ENCODE peak calls at places on chromosomes 3 and 15, in nine cellular contexts. Q is IMR-90, D is GM12878, N is left ventricle myocardium inferior, J is psoas muscle, Z is BE2C, O is colonic mucosa, B is fibroblast of lung, G is aorta. W is an unnamed sample.

GRCh38 chr3:152635354-152635753 is 199.6 kb upstream of the P2RY1 start:
- DNase-seq in Q (no peak), D (no peak), N (no peak), J (no peak), Z (no peak), O (no peak), B (no peak), G (no peak), W (no peak)

GRCh38 chr3:126752303-126753190 is 48.5 kb downstream of the CHCHD6 start:
- DNase-seq in Q (peak; percentile 78), D (peak; percentile 30), N (peak; percentile 76), J (peak; percentile 80), Z (peak; percentile 90), O (peak; percentile 69), B (peak; percentile 78), G (peak; percentile 85), W (peak; percentile 83)

GRCh38 chr15:68232937-68233336 is 3.4 kb upstream of the CLN6 start:
- DNase-seq in Q (no peak), D (no peak), N (no peak), J (no peak), Z (no peak), O (no peak), B (no peak), G (peak; percentile 80), W (no peak)

GRCh38 chr15:57382969-57383368 is 6.7 kb downstream of the CGNL1 start:
- DNase-seq in Q (no peak), D (no peak), N (no peak), J (no peak), Z (no peak), O (no peak), B (no peak), G (no peak), W (no peak)

GRCh38 chr3:79598594-79598993 is 169.2 kb downstream of the ROBO1 start:
- DNase-seq in Q (no peak), D (no peak), N (no peak), J (no peak), Z (peak; percentile 75), O (no peak), B (peak; percentile 20), G (no peak), W (no peak)

GRCh38 chr3:31704651-31705179 is 172.0 kb downstream of the STT3B start:
- DNase-seq in Q (peak; percentile 92), D (no peak), N (no peak), J (peak; percentile 50), Z (peak; percentile 21), O (peak; percentile 73), B (peak; percentile 77), G (peak; percentile 68), W (no peak)

GRCh38 chr15:35306361-35306981 is 221.4 kb upstream of the NANOGP8 start:
- DNase-seq in Q (peak; percentile 76), D (no peak), N (no peak), J (no peak), Z (peak; percentile 62), O (peak; percentile 73), B (peak; percentile 79), G (no peak), W (no peak)

GRCh38 chr15:65331811-65332210 is 27.3 kb downstream of the RNU5B-1 start:
- DNase-seq in Q (no peak), D (no peak), N (no peak), J (no peak), Z (no peak), O (no peak), B (no peak), G (no peak), W (no peak)

GRCh38 chr3:101829066-101829830 is 20.1 kb upstream of the NFKBIZ start:
- DNase-seq in Q (peak; percentile 85), D (no peak), N (peak; percentile 67), J (peak; percentile 46), Z (no peak), O (peak; percentile 73), B (peak; percentile 79), G (peak; percentile 73), W (no peak)

GRCh38 chr3:133506215-133506901 is 67.1 kb upstream of the CDV3 start:
- DNase-seq in Q (no peak), D (peak; percentile 93), N (no peak), J (no peak), Z (no peak), O (no peak), B (no peak), G (no peak), W (no peak)

GRCh38 chr15:82647045-82647834 is at the start of gene CPEB1:
- DNase-seq in Q (peak; percentile 30), D (no peak), N (peak; percentile 52), J (peak; percentile 79), Z (peak; percentile 39), O (peak; percentile 34), B (peak; percentile 51), G (peak; percentile 74), W (peak; percentile 76)

GRCh38 chr15:65326844-65327243 is 22.4 kb downstream of the RNU5B-1 start:
- DNase-seq in Q (no peak), D (no peak), N (no peak), J (no peak), Z (no peak), O (no peak), B (no peak), G (no peak), W (no peak)

GRCh38 chr15:100898661-100899462 is 19.2 kb downstream of the ALDH1A3 start:
- DNase-seq in Q (no peak), D (no peak), N (no peak), J (no peak), Z (no peak), O (no peak), B (no peak), G (no peak), W (no peak)

GRCh38 chr3:129622933-129623332 is 16.5 kb upstream of the PLXND1 start:
- DNase-seq in Q (no peak), D (no peak), N (peak; percentile 20), J (no peak), Z (no peak), O (peak; percentile 21), B (no peak), G (no peak), W (no peak)

GRCh38 chr3:48558446-48559134 is 2.0 kb upstream of the PFKFB4 start:
- DNase-seq in Q (no peak), D (no peak), N (peak; percentile 47), J (peak; percentile 42), Z (no peak), O (peak; percentile 41), B (no peak), G (peak; percentile 86), W (no peak)

GRCh38 chr3:156551746-156552145 is 3.2 kb downstream of the SSR3 start:
- DNase-seq in Q (peak; percentile 89), D (no peak), N (no peak), J (no peak), Z (no peak), O (no peak), B (peak; percentile 67), G (no peak), W (no peak)

GRCh38 chr3:184601576-184602405 is 40.2 kb downstream of the EPHB3 start:
- DNase-seq in Q (no peak), D (no peak), N (no peak), J (no peak), Z (no peak), O (no peak), B (no peak), G (no peak), W (no peak)

GRCh38 chr3:132623646-132624045 is 26.6 kb downstream of the ACKR4 start:
- DNase-seq in Q (no peak), D (no peak), N (no peak), J (no peak), Z (no peak), O (no peak), B (no peak), G (no peak), W (no peak)

GRCh38 chr15:63586790-63587189 is 10.4 kb upstream of the FBXL22 start:
- DNase-seq in Q (no peak), D (no peak), N (no peak), J (no peak), Z (no peak), O (no peak), B (no peak), G (no peak), W (no peak)
- H3K36me3 ChIP-seq in Q (peaks cover 17% of the 10 kb centered on the region), D (peaks cover 11% of the 10 kb centered on the region), N (peaks cover 83% of the 10 kb centered on the region), J (peaks cover 84% of the 10 kb centered on the region), Z (peaks cover 72% of the 10 kb centered on the region), O (no peaks in the 10 kb centered on the region), B (peaks cover 5% of the 10 kb centered on the region), G (peaks cover 2% of the 10 kb centered on the region), W (peaks cover 36% of the 10 kb centered on the region)

GRCh38 chr3:186411994-186412393 is 50.0 kb upstream of the DGKG start:
- DNase-seq in Q (no peak), D (no peak), N (no peak), J (no peak), Z (no peak), O (no peak), B (no peak), G (no peak), W (no peak)

GRCh38 chr3:186411089-186411488 is 49.1 kb upstream of the DGKG start:
- DNase-seq in Q (no peak), D (no peak), N (no peak), J (no peak), Z (no peak), O (no peak), B (no peak), G (no peak), W (no peak)

GRCh38 chr3:186417791-186418190 is 55.8 kb upstream of the DGKG start:
- DNase-seq in Q (peak; percentile 83), D (no peak), N (no peak), J (no peak), Z (no peak), O (no peak), B (peak; percentile 75), G (no peak), W (no peak)

GRCh38 chr3:186413615-186414415 is 51.8 kb upstream of the DGKG start:
- DNase-seq in Q (no peak), D (peak; percentile 17), N (peak; percentile 61), J (peak; percentile 53), Z (no peak), O (no peak), B (peak; percentile 53), G (no peak), W (peak; percentile 59)

GRCh38 chr3:186414735-186415419 is 52.8 kb upstream of the DGKG start:
- DNase-seq in Q (peak; percentile 77), D (no peak), N (no peak), J (peak; percentile 19), Z (no peak), O (no peak), B (peak; percentile 88), G (no peak), W (no peak)
- H3K4me3 ChIP-seq in Q (no peak overlapping the region), D (no peak overlapping the region), N (no peak overlapping the region), J (peak overlapping the region; percentile 53), Z (no peak overlapping the region), O (no peak overlapping the region), B (no peak overlapping the region), G (no peak overlapping the region), W (no peak overlapping the region)

GRCh38 chr3:51955175-51955892 is at the start of gene GPR62:
- DNase-seq in Q (no peak), D (no peak), N (no peak), J (no peak), Z (no peak), O (no peak), B (no peak), G (no peak), W (no peak)
- H3K27me3 ChIP-seq in Q (no peaks in the 10 kb centered on the region), D (peaks cover 8% of the 10 kb centered on the region), N (no peaks in the 10 kb centered on the region), J (no peaks in the 10 kb centered on the region), Z (no peaks in the 10 kb centered on the region), O (no peaks in the 10 kb centered on the region), B (peaks cover 5% of the 10 kb centered on the region), G (no peaks in the 10 kb centered on the region), W (no peaks in the 10 kb centered on the region)

GRCh38 chr15:50358805-50359204 is 3.8 kb upstream of the GABPB1 start:
- DNase-seq in Q (peak; percentile 59), D (no peak), N (no peak), J (no peak), Z (peak; percentile 40), O (no peak), B (peak; percentile 30), G (no peak), W (peak; percentile 53)
- H3K36me3 ChIP-seq in Q (peaks cover 7% of the 10 kb centered on the region), D (no peaks in the 10 kb centered on the region), N (peaks cover 22% of the 10 kb centered on the region), J (peaks cover 55% of the 10 kb centered on the region), Z (peaks cover 66% of the 10 kb centered on the region), O (no peaks in the 10 kb centered on the region), B (peaks cover 7% of the 10 kb centered on the region), G (no peaks in the 10 kb centered on the region), W (peaks cover 65% of the 10 kb centered on the region)